ENCODE peak calls at places on chromosome 1, in seven cellular contexts. B is anterior cingulate cortex, L is HCEC 1CT, G is T1000, C is amniotic stem cell, S is RKO, J is neural progenitor cell. N is an unnamed sample.

GRCh38 chr1:234644928-234645327 is 35.0 kb upstream of the IRF2BP2 start:
- DNase-seq in B (no peak), L (no peak), G (no peak), C (no peak), S (no peak), J (no peak), N (no peak)

GRCh38 chr1:175222296-175222938 is 29.8 kb upstream of the KIAA0040 start:
- DNase-seq in B (no peak), L (no peak), G (no peak), C (no peak), S (no peak), J (no peak), N (no peak)

GRCh38 chr1:211280910-211281309 is 21.7 kb downstream of the RCOR3 start:
- DNase-seq in B (no peak), L (no peak), G (no peak), C (no peak), S (no peak), J (no peak), N (no peak)

GRCh38 chr1:32900956-32901822 is at the start of gene TMEM54:
- DNase-seq in B (peak; percentile 60), L (peak; percentile 27), G (no peak), C (no peak), S (peak; percentile 40), J (peak; percentile 67), N (no peak)

GRCh38 chr1:248127653-248128052 is 17.3 kb upstream of the OR2M5 start:
- DNase-seq in B (no peak), L (no peak), G (no peak), C (no peak), S (no peak), J (no peak), N (no peak)

GRCh38 chr1:155983191-155984023 is 5.1 kb upstream of the ARHGEF2 start:
- DNase-seq in B (no peak), L (peak; percentile 96), G (peak; percentile 67), C (peak; percentile 91), S (peak; percentile 95), J (peak; percentile 45), N (peak; percentile 99)

GRCh38 chr1:161020573-161021167 is at the start of gene F11R:
- DNase-seq in B (no peak), L (no peak), G (no peak), C (no peak), S (no peak), J (peak; percentile 75), N (no peak)

GRCh38 chr1:183185941-183186490 is at the start of gene LAMC2:
- DNase-seq in B (peak; percentile 3), L (no peak), G (no peak), C (no peak), S (no peak), J (peak; percentile 75), N (no peak)

GRCh38 chr1:2232255-2232915 is 4.3 kb downstream of the SKI start:
- DNase-seq in B (no peak), L (no peak), G (no peak), C (no peak), S (no peak), J (no peak), N (no peak)

GRCh38 chr1:234617986-234618725 is 8.2 kb upstream of the IRF2BP2 start:
- DNase-seq in B (no peak), L (peak; percentile 73), G (no peak), C (no peak), S (no peak), J (peak; percentile 51), N (no peak)

GRCh38 chr1:145895471-145895870 is 9.8 kb upstream of the ANKRD35 start:
- DNase-seq in B (no peak), L (no peak), G (no peak), C (no peak), S (no peak), J (no peak), N (no peak)